ENCODE peak calls at places on chromosome X, in five cellular contexts. One of them, this sample, is unnamed.

GRCh38 chrX:68889244-68889643 is 60.4 kb downstream of the EFNB1 start:
- DNase-seq in kidney: no peak
- DNase-seq in CD8-positive, alpha-beta T cell: no peak
- DNase-seq in IMR-90: no peak
- DNase-seq in RWPE1: no peak
- DNase-seq in this sample: no peak

GRCh38 chrX:45847966-45848365 is 647.3 kb upstream of the DIPK2B start:
- DNase-seq in kidney: no peak
- DNase-seq in CD8-positive, alpha-beta T cell: no peak
- DNase-seq in IMR-90: no peak
- DNase-seq in RWPE1: no peak
- DNase-seq in this sample: no peak

GRCh38 chrX:316351-317325 is 2.0 kb downstream of the GTPBP6 start:
- DNase-seq in kidney: peak; percentile 83
- DNase-seq in CD8-positive, alpha-beta T cell: no peak
- DNase-seq in IMR-90: no peak
- DNase-seq in RWPE1: no peak
- DNase-seq in this sample: no peak

GRCh38 chrX:97027384-97027922 is 143.7 kb downstream of the RPA4 start:
- DNase-seq in kidney: no peak
- DNase-seq in CD8-positive, alpha-beta T cell: no peak
- DNase-seq in IMR-90: peak; percentile 23
- DNase-seq in RWPE1: no peak
- DNase-seq in this sample: no peak

GRCh38 chrX:101206471-101206870 is 13.1 kb upstream of the DRP2 start:
- DNase-seq in kidney: no peak
- DNase-seq in CD8-positive, alpha-beta T cell: no peak
- DNase-seq in IMR-90: peak; percentile 58
- DNase-seq in RWPE1: peak; percentile 22
- DNase-seq in this sample: no peak

GRCh38 chrX:150897371-150898319 is 823 bp downstream of the CD99L2 start:
- DNase-seq in kidney: no peak
- DNase-seq in CD8-positive, alpha-beta T cell: peak; percentile 54
- DNase-seq in IMR-90: no peak
- DNase-seq in RWPE1: peak; percentile 3
- DNase-seq in this sample: peak; percentile 33

GRCh38 chrX:68832516-68833447 is 4.0 kb downstream of the EFNB1 start:
- DNase-seq in kidney: no peak
- DNase-seq in CD8-positive, alpha-beta T cell: peak; percentile 40
- DNase-seq in IMR-90: no peak
- DNase-seq in RWPE1: no peak
- DNase-seq in this sample: no peak

GRCh38 chrX:153349952-153350351 is 16.0 kb downstream of the ZNF275 start:
- DNase-seq in kidney: no peak
- DNase-seq in CD8-positive, alpha-beta T cell: no peak
- DNase-seq in IMR-90: no peak
- DNase-seq in RWPE1: no peak
- DNase-seq in this sample: no peak

GRCh38 chrX:3262906-3263305 is 83.5 kb downstream of the MXRA5 start:
- DNase-seq in kidney: no peak
- DNase-seq in CD8-positive, alpha-beta T cell: no peak
- DNase-seq in IMR-90: peak; percentile 90
- DNase-seq in RWPE1: peak; percentile 37
- DNase-seq in this sample: no peak

GRCh38 chrX:154354516-154354915 is 19.9 kb downstream of the FLNA start:
- DNase-seq in kidney: no peak
- DNase-seq in CD8-positive, alpha-beta T cell: no peak
- DNase-seq in IMR-90: no peak
- DNase-seq in RWPE1: no peak
- DNase-seq in this sample: no peak

GRCh38 chrX:85627363-85627762 is 247.9 kb upstream of the POF1B start:
- DNase-seq in kidney: no peak
- DNase-seq in CD8-positive, alpha-beta T cell: no peak
- DNase-seq in IMR-90: peak; percentile 5
- DNase-seq in RWPE1: no peak
- DNase-seq in this sample: no peak

GRCh38 chrX:132757066-132757623 is 201.3 kb downstream of the HS6ST2 start:
- DNase-seq in kidney: no peak
- DNase-seq in CD8-positive, alpha-beta T cell: no peak
- DNase-seq in IMR-90: no peak
- DNase-seq in RWPE1: no peak
- DNase-seq in this sample: no peak

GRCh38 chrX:54423161-54423888 is 16.9 kb upstream of the TSR2 start:
- DNase-seq in kidney: no peak
- DNase-seq in CD8-positive, alpha-beta T cell: no peak
- DNase-seq in IMR-90: no peak
- DNase-seq in RWPE1: no peak
- DNase-seq in this sample: no peak

DNA sequence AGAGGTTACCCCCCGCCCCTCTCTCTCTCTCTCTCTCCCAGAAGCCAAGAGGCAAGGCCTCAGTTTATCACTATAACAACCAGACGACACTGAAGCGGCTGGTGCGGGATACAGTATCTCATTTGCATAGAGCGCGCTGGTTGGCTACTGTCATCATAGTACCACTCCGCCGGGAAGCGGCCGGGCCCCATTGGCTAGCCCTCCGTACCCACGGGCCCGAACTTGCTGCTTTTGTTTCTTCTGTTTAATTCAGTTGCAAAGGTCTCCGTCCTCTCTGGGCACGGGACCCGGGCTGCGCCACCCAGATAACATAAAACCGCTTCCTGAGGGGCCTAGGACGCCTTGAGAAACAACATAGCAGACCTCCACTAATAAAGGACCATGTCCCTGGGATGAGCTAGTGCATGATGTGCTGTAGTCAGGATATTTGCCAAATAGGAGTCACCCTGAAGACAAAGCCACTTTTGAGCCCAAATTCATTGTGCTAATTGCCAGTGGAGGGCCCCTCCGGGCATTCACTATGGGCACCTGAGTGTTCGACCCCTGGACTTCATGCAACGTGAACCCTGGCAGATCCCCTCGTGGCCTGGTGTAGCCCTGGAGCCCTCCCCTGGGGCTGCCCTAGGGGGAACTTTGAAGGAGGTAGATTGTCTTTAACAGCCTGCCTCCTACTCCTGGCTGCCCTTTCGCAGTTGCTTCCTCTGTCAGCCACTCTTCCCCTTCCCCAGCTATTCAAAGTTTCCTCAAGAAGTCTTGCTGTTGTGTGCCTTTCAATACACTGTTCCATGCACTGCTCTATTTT is at the start of gene PCYT1B:
- DNase-seq in kidney: peak; percentile 69
- DNase-seq in CD8-positive, alpha-beta T cell: peak; percentile 61
- DNase-seq in IMR-90: peak; percentile 49
- DNase-seq in RWPE1: peak; percentile 6
- DNase-seq in this sample: peak; percentile 55
- H3K27ac ChIP-seq in kidney: no peak within 1 kb of the TSS
- H3K27ac ChIP-seq in CD8-positive, alpha-beta T cell: no peak within 1 kb of the TSS
- H3K27ac ChIP-seq in IMR-90: no peak within 1 kb of the TSS
- H3K27ac ChIP-seq in RWPE1: no peak within 1 kb of the TSS
- H3K27ac ChIP-seq in this sample: peak within 1 kb of the TSS; percentile 68

GRCh38 chrX:10014462-10015373 is 47.6 kb downstream of the CLDN34 start:
- DNase-seq in kidney: peak; percentile 96
- DNase-seq in CD8-positive, alpha-beta T cell: peak; percentile 83
- DNase-seq in IMR-90: peak; percentile 84
- DNase-seq in RWPE1: peak; percentile 72
- DNase-seq in this sample: no peak
- H3K27ac ChIP-seq in kidney: peak overlapping the region; percentile 69
- H3K27ac ChIP-seq in CD8-positive, alpha-beta T cell: no peak overlapping the region
- H3K27ac ChIP-seq in IMR-90: peak overlapping the region; percentile 74
- H3K27ac ChIP-seq in RWPE1: peak overlapping the region; percentile 93
- H3K27ac ChIP-seq in this sample: peak overlapping the region; percentile 74

GRCh38 chrX:56995271-56995994 is at the start of gene SPIN3:
- DNase-seq in kidney: peak; percentile 93
- DNase-seq in CD8-positive, alpha-beta T cell: peak; percentile 74
- DNase-seq in IMR-90: peak; percentile 59
- DNase-seq in RWPE1: peak; percentile 53
- DNase-seq in this sample: peak; percentile 46
- H3K27ac ChIP-seq in kidney: peak within 1 kb of the TSS; percentile 65
- H3K27ac ChIP-seq in CD8-positive, alpha-beta T cell: peak within 1 kb of the TSS; percentile 42
- H3K27ac ChIP-seq in IMR-90: peak within 1 kb of the TSS; percentile 83
- H3K27ac ChIP-seq in RWPE1: peak within 1 kb of the TSS; percentile 70
- H3K27ac ChIP-seq in this sample: peak within 1 kb of the TSS; percentile 44

GRCh38 chrX:110512341-110512740 is 153.7 kb downstream of the RTL9 start:
- DNase-seq in kidney: no peak
- DNase-seq in CD8-positive, alpha-beta T cell: no peak
- DNase-seq in IMR-90: no peak
- DNase-seq in RWPE1: no peak
- DNase-seq in this sample: no peak
- H3K27ac ChIP-seq in kidney: no peak overlapping the region
- H3K27ac ChIP-seq in CD8-positive, alpha-beta T cell: no peak overlapping the region
- H3K27ac ChIP-seq in IMR-90: no peak overlapping the region
- H3K27ac ChIP-seq in RWPE1: no peak overlapping the region
- H3K27ac ChIP-seq in this sample: no peak overlapping the region

DNA sequence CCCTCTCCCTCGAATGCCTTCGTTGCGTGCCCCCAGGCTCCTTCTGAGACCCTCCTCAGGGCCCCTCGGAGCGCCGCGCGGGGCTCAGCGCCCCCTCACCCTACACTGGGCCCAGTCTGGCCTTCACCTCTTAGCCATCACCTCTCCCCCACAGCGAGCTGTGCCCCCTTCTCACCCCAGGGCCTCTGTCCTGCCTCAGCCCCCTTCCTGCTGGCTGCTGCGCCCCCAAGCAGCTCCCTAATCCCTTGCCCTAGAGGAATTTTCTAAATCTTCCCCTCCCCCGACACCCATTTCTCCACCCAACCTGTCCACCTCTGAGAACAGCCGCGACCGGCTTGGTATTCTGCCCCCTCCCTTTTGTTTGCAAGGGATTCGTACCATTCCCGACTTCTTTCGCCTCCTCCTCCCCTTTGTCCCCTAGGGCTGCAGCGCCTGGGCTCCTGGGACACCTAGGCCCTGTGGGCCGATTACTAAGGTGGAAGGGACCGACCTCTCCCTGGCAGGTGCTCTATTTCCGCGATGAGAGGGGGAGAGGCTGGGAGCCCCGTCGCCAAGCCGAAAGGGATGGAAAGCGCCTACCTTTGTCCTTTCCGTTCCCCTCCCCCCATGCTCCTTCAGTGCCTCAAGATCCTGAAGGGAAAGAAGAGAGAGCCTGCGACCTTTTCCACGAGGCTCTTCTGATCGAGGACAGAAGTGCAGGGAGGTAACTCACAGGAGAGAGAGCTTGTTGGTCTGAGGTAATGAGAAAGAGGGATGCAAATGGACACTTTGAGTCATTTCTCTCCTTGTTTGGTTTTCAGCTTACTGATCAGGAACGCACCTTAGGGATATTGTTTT is 10.9 kb downstream of the DLG3 start:
- DNase-seq in kidney: no peak
- DNase-seq in CD8-positive, alpha-beta T cell: no peak
- DNase-seq in IMR-90: no peak
- DNase-seq in RWPE1: no peak
- DNase-seq in this sample: no peak
- H3K27ac ChIP-seq in kidney: peak overlapping the region; percentile 93
- H3K27ac ChIP-seq in CD8-positive, alpha-beta T cell: peak overlapping the region; percentile 23
- H3K27ac ChIP-seq in IMR-90: peak overlapping the region; percentile 69
- H3K27ac ChIP-seq in RWPE1: peak overlapping the region; percentile 68
- H3K27ac ChIP-seq in this sample: peak overlapping the region; percentile 21

DNA sequence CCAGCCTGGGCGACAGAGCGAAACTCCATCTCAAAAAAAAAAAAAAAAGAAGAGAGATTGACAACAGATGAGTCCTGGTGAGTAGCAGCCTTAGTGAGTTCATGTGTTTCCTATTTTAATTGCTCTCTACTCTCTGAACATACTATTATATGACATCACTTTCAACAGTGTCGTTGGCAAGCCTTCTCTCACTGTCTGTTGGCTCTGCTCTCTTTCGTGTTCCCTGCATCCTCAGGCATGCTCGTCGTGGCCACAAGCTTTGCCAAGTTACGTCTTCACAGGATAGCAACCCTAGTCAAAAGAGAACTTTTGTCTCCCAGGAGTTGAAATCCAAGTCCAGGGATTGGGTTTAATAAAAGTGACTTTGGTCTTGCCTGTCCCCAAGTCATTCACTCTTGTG is 117.1 kb upstream of the EGFL6 start:
- DNase-seq in kidney: no peak
- DNase-seq in CD8-positive, alpha-beta T cell: no peak
- DNase-seq in IMR-90: no peak
- DNase-seq in RWPE1: no peak
- DNase-seq in this sample: no peak
- H3K27ac ChIP-seq in kidney: no peak overlapping the region
- H3K27ac ChIP-seq in CD8-positive, alpha-beta T cell: no peak overlapping the region
- H3K27ac ChIP-seq in IMR-90: no peak overlapping the region
- H3K27ac ChIP-seq in RWPE1: no peak overlapping the region
- H3K27ac ChIP-seq in this sample: no peak overlapping the region